ENCODE peak calls at places on chromosomes 6 and 20, in six cellular contexts. One of them, this sample, is unnamed.

GRCh38 chr6:22756365-22756764 is 187.0 kb downstream of the HDGFL1 start:
- DNase-seq in neural progenitor cell: no peak
- DNase-seq in IMR-90: peak; percentile 77
- DNase-seq in GM23248: peak; percentile 19
- DNase-seq in MM.1S: no peak
- DNase-seq in PC-9: no peak
- DNase-seq in this sample: no peak

GRCh38 chr20:50588034-50588736 is 78.0 kb downstream of the PTPN1 start:
- DNase-seq in neural progenitor cell: peak; percentile 77
- DNase-seq in IMR-90: peak; percentile 58
- DNase-seq in GM23248: peak; percentile 76
- DNase-seq in MM.1S: peak; percentile 40
- DNase-seq in PC-9: peak; percentile 78
- DNase-seq in this sample: peak; percentile 74

GRCh38 chr6:69233195-69233524 is 563.6 kb downstream of the LMBRD1 start:
- DNase-seq in neural progenitor cell: peak; percentile 42
- DNase-seq in IMR-90: no peak
- DNase-seq in GM23248: no peak
- DNase-seq in MM.1S: no peak
- DNase-seq in PC-9: no peak
- DNase-seq in this sample: no peak

GRCh38 chr6:9523462-9523861 is 891.4 kb downstream of the TFAP2A start:
- DNase-seq in neural progenitor cell: no peak
- DNase-seq in IMR-90: peak; percentile 96
- DNase-seq in GM23248: peak; percentile 94
- DNase-seq in MM.1S: no peak
- DNase-seq in PC-9: no peak
- DNase-seq in this sample: no peak

GRCh38 chr20:43755851-43756250 is 29.0 kb upstream of the GTSF1L start:
- DNase-seq in neural progenitor cell: no peak
- DNase-seq in IMR-90: peak; percentile 74
- DNase-seq in GM23248: peak; percentile 83
- DNase-seq in MM.1S: no peak
- DNase-seq in PC-9: no peak
- DNase-seq in this sample: no peak

GRCh38 chr6:19399406-19399805 is 437.8 kb upstream of the ID4 start:
- DNase-seq in neural progenitor cell: no peak
- DNase-seq in IMR-90: peak; percentile 22
- DNase-seq in GM23248: peak; percentile 57
- DNase-seq in MM.1S: no peak
- DNase-seq in PC-9: no peak
- DNase-seq in this sample: no peak

GRCh38 chr6:36130672-36131516 is 581 bp downstream of the MAPK13 start:
- DNase-seq in neural progenitor cell: peak; percentile 45
- DNase-seq in IMR-90: no peak
- DNase-seq in GM23248: peak; percentile 39
- DNase-seq in MM.1S: peak; percentile 56
- DNase-seq in PC-9: peak; percentile 71
- DNase-seq in this sample: no peak

GRCh38 chr6:13526718-13527668 is 39.6 kb upstream of the GFOD1 start:
- DNase-seq in neural progenitor cell: no peak
- DNase-seq in IMR-90: no peak
- DNase-seq in GM23248: peak; percentile 16
- DNase-seq in MM.1S: peak; percentile 92
- DNase-seq in PC-9: no peak
- DNase-seq in this sample: peak; percentile 98

GRCh38 chr20:32945710-32946221 is 58.5 kb downstream of the SUN5 start:
- DNase-seq in neural progenitor cell: peak; percentile 61
- DNase-seq in IMR-90: peak; percentile 34
- DNase-seq in GM23248: peak; percentile 52
- DNase-seq in MM.1S: no peak
- DNase-seq in PC-9: no peak
- DNase-seq in this sample: peak; percentile 43

GRCh38 chr6:83633609-83634008 is 75.3 kb downstream of the SNAP91 start:
- DNase-seq in neural progenitor cell: no peak
- DNase-seq in IMR-90: no peak
- DNase-seq in GM23248: no peak
- DNase-seq in MM.1S: no peak
- DNase-seq in PC-9: no peak
- DNase-seq in this sample: no peak

GRCh38 chr20:64160536-64161495 is 3.4 kb upstream of the MYT1 start:
- DNase-seq in neural progenitor cell: peak; percentile 67
- DNase-seq in IMR-90: no peak
- DNase-seq in GM23248: no peak
- DNase-seq in MM.1S: no peak
- DNase-seq in PC-9: no peak
- DNase-seq in this sample: no peak

GRCh38 chr6:132731086-132731485 is 17.2 kb upstream of the VNN1 start:
- DNase-seq in neural progenitor cell: no peak
- DNase-seq in IMR-90: peak; percentile 55
- DNase-seq in GM23248: peak; percentile 40
- DNase-seq in MM.1S: no peak
- DNase-seq in PC-9: no peak
- DNase-seq in this sample: no peak

GRCh38 chr6:15952231-15953151 is 176.4 kb upstream of the MYLIP start:
- DNase-seq in neural progenitor cell: no peak
- DNase-seq in IMR-90: no peak
- DNase-seq in GM23248: peak; percentile 24
- DNase-seq in MM.1S: no peak
- DNase-seq in PC-9: no peak
- DNase-seq in this sample: no peak

GRCh38 chr6:32129297-32130088 is 595 bp downstream of the FKBPL start:
- DNase-seq in neural progenitor cell: peak; percentile 18
- DNase-seq in IMR-90: no peak
- DNase-seq in GM23248: peak; percentile 49
- DNase-seq in MM.1S: no peak
- DNase-seq in PC-9: no peak
- DNase-seq in this sample: no peak

GRCh38 chr6:148854086-148854485 is 107.3 kb downstream of the UST start:
- DNase-seq in neural progenitor cell: no peak
- DNase-seq in IMR-90: no peak
- DNase-seq in GM23248: no peak
- DNase-seq in MM.1S: no peak
- DNase-seq in PC-9: no peak
- DNase-seq in this sample: no peak

GRCh38 chr20:44955270-44955669 is 4.9 kb downstream of the TOMM34 start:
- DNase-seq in neural progenitor cell: no peak
- DNase-seq in IMR-90: no peak
- DNase-seq in GM23248: no peak
- DNase-seq in MM.1S: no peak
- DNase-seq in PC-9: no peak
- DNase-seq in this sample: no peak

GRCh38 chr6:22036267-22036666 is 260.6 kb downstream of the PRL start:
- DNase-seq in neural progenitor cell: peak; percentile 81
- DNase-seq in IMR-90: peak; percentile 35
- DNase-seq in GM23248: no peak
- DNase-seq in MM.1S: no peak
- DNase-seq in PC-9: peak; percentile 84
- DNase-seq in this sample: peak; percentile 45

GRCh38 chr6:135182993-135183531 is 2.0 kb downstream of the MYB start:
- DNase-seq in neural progenitor cell: peak; percentile 52
- DNase-seq in IMR-90: no peak
- DNase-seq in GM23248: peak; percentile 9
- DNase-seq in MM.1S: peak; percentile 95
- DNase-seq in PC-9: peak; percentile 63
- DNase-seq in this sample: peak; percentile 89

GRCh38 chr20:19628570-19629134 is 129.4 kb upstream of the RIN2 start:
- DNase-seq in neural progenitor cell: peak; percentile 67
- DNase-seq in IMR-90: peak; percentile 66
- DNase-seq in GM23248: peak; percentile 60
- DNase-seq in MM.1S: peak; percentile 72
- DNase-seq in PC-9: peak; percentile 61
- DNase-seq in this sample: peak; percentile 65

GRCh38 chr6:125843593-125843992 is 52.8 kb downstream of the NCOA7 start:
- DNase-seq in neural progenitor cell: no peak
- DNase-seq in IMR-90: no peak
- DNase-seq in GM23248: no peak
- DNase-seq in MM.1S: no peak
- DNase-seq in PC-9: no peak
- DNase-seq in this sample: peak; percentile 14

GRCh38 chr6:29813809-29814208 is 13.8 kb upstream of the HLA-G start:
- DNase-seq in neural progenitor cell: no peak
- DNase-seq in IMR-90: peak; percentile 8
- DNase-seq in GM23248: peak; percentile 39
- DNase-seq in MM.1S: no peak
- DNase-seq in PC-9: peak; percentile 72
- DNase-seq in this sample: no peak

GRCh38 chr6:152983637-152984386 is 971 bp upstream of the FBXO5 start:
- DNase-seq in neural progenitor cell: peak; percentile 47
- DNase-seq in IMR-90: peak; percentile 78
- DNase-seq in GM23248: peak; percentile 93
- DNase-seq in MM.1S: peak; percentile 92
- DNase-seq in PC-9: peak; percentile 60
- DNase-seq in this sample: peak; percentile 72

GRCh38 chr6:109236140-109237081 is 141.1 kb downstream of the CEP57L1 start:
- DNase-seq in neural progenitor cell: peak; percentile 91
- DNase-seq in IMR-90: no peak
- DNase-seq in GM23248: no peak
- DNase-seq in MM.1S: no peak
- DNase-seq in PC-9: no peak
- DNase-seq in this sample: peak; percentile 15

GRCh38 chr6:22558288-22558882 is 11.0 kb upstream of the HDGFL1 start:
- DNase-seq in neural progenitor cell: no peak
- DNase-seq in IMR-90: peak; percentile 21
- DNase-seq in GM23248: no peak
- DNase-seq in MM.1S: no peak
- DNase-seq in PC-9: no peak
- DNase-seq in this sample: no peak

GRCh38 chr6:105781248-105781647 is 304.9 kb upstream of the PRDM1 start:
- DNase-seq in neural progenitor cell: no peak
- DNase-seq in IMR-90: no peak
- DNase-seq in GM23248: no peak
- DNase-seq in MM.1S: no peak
- DNase-seq in PC-9: peak; percentile 25
- DNase-seq in this sample: no peak

GRCh38 chr20:15918631-15919030 is 654.6 kb downstream of the KIF16B start:
- DNase-seq in neural progenitor cell: no peak
- DNase-seq in IMR-90: no peak
- DNase-seq in GM23248: no peak
- DNase-seq in MM.1S: no peak
- DNase-seq in PC-9: no peak
- DNase-seq in this sample: no peak

GRCh38 chr20:62822788-62823651 is 6.2 kb downstream of the COL9A3 start:
- DNase-seq in neural progenitor cell: peak; percentile 68
- DNase-seq in IMR-90: peak; percentile 11
- DNase-seq in GM23248: peak; percentile 34
- DNase-seq in MM.1S: peak; percentile 69
- DNase-seq in PC-9: peak; percentile 80
- DNase-seq in this sample: peak; percentile 87

GRCh38 chr20:535958-536357 is 7.6 kb downstream of the CSNK2A1 start:
- DNase-seq in neural progenitor cell: no peak
- DNase-seq in IMR-90: no peak
- DNase-seq in GM23248: no peak
- DNase-seq in MM.1S: no peak
- DNase-seq in PC-9: peak; percentile 27
- DNase-seq in this sample: no peak

GRCh38 chr20:18737140-18737539 is 76.4 kb upstream of the SCP2D1 start:
- DNase-seq in neural progenitor cell: no peak
- DNase-seq in IMR-90: no peak
- DNase-seq in GM23248: no peak
- DNase-seq in MM.1S: no peak
- DNase-seq in PC-9: no peak
- DNase-seq in this sample: no peak

GRCh38 chr6:156814036-156814581 is 36.9 kb downstream of the ARID1B start:
- DNase-seq in neural progenitor cell: no peak
- DNase-seq in IMR-90: no peak
- DNase-seq in GM23248: no peak
- DNase-seq in MM.1S: no peak
- DNase-seq in PC-9: no peak
- DNase-seq in this sample: no peak
- H4K20me1 ChIP-seq in neural progenitor cell: peaks cover 97% of the 10 kb centered on the region
- H4K20me1 ChIP-seq in IMR-90: peaks cover 66% of the 10 kb centered on the region
- H4K20me1 ChIP-seq in GM23248: peaks cover 11% of the 10 kb centered on the region
- H4K20me1 ChIP-seq in MM.1S: no peaks in the 10 kb centered on the region
- H4K20me1 ChIP-seq in PC-9: peaks cover under 1% of the 10 kb centered on the region
- H4K20me1 ChIP-seq in this sample: peaks cover 14% of the 10 kb centered on the region

DNA sequence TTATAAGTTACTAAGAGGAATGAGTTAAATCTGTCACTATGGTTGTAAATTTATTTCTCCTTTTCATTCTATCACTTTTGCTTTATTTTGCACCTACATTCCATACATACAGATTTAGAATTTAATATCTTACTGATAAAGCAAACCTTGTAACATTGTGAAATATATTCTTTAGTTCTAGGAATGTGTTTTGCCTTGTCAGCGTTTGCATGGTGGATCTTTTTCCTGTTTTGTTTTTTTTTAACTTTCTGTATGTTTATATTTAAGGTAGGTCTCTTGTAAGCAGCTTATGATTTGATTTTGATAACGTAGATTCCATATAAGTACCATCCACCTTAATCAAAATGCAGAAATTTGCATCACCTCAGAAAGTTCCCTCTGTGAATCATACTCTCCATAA is 16.4 kb downstream of the RAB22A start:
- DNase-seq in neural progenitor cell: no peak
- DNase-seq in IMR-90: no peak
- DNase-seq in GM23248: no peak
- DNase-seq in MM.1S: no peak
- DNase-seq in PC-9: no peak
- DNase-seq in this sample: no peak
- H4K20me1 ChIP-seq in neural progenitor cell: peaks cover 14% of the 10 kb centered on the region
- H4K20me1 ChIP-seq in IMR-90: peaks cover 52% of the 10 kb centered on the region
- H4K20me1 ChIP-seq in GM23248: peaks cover 29% of the 10 kb centered on the region
- H4K20me1 ChIP-seq in MM.1S: peaks cover 5% of the 10 kb centered on the region
- H4K20me1 ChIP-seq in PC-9: peaks cover 75% of the 10 kb centered on the region
- H4K20me1 ChIP-seq in this sample: peaks cover 5% of the 10 kb centered on the region

DNA sequence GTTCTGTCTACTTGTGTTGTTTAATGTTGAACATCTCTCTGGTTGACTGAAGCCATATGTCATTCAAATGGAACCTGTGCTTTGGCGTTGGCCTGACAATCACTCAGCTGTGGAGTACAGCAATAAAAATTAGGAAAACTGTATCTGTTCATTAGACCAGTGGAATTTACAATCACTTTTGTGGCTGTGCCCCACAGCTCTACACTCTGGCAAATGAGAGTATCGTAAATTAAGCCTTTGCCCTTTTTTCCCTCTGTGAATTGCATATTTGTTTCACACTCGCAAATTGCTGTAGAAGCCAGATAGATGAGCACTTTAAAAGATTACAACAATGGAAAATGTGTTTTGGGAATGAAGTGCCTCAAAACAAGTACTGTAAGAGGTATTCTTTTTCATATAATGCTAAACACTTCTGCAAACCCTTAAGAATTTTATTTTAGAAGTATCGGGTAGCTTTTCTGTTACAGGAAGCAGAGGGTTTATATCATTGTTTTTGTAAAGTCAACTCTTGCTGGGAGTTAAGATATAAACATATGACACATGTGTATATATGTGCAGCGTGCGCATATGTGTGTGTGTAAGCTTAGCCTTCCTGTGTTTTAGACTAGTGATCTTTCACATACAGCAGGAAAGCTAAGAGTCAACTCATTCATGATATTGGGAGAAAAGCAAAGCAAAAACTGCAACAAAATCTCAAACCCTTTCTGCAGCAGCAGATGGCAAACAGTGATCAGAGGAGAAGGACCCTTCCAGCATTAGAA is 102.2 kb downstream of the ARID1B start:
- DNase-seq in neural progenitor cell: no peak
- DNase-seq in IMR-90: peak; percentile 89
- DNase-seq in GM23248: no peak
- DNase-seq in MM.1S: no peak
- DNase-seq in PC-9: no peak
- DNase-seq in this sample: no peak
- H4K20me1 ChIP-seq in neural progenitor cell: peaks cover 84% of the 10 kb centered on the region
- H4K20me1 ChIP-seq in IMR-90: peaks cover 70% of the 10 kb centered on the region
- H4K20me1 ChIP-seq in GM23248: peaks cover 10% of the 10 kb centered on the region
- H4K20me1 ChIP-seq in MM.1S: no peaks in the 10 kb centered on the region
- H4K20me1 ChIP-seq in PC-9: no peaks in the 10 kb centered on the region
- H4K20me1 ChIP-seq in this sample: peaks cover under 1% of the 10 kb centered on the region

GRCh38 chr6:3738381-3739131 is 13.0 kb downstream of the PXDC1 start:
- DNase-seq in neural progenitor cell: no peak
- DNase-seq in IMR-90: no peak
- DNase-seq in GM23248: peak; percentile 62
- DNase-seq in MM.1S: no peak
- DNase-seq in PC-9: no peak
- DNase-seq in this sample: no peak
- H4K20me1 ChIP-seq in neural progenitor cell: no peaks in the 10 kb centered on the region
- H4K20me1 ChIP-seq in IMR-90: peaks cover 100% of the 10 kb centered on the region
- H4K20me1 ChIP-seq in GM23248: peaks cover 40% of the 10 kb centered on the region
- H4K20me1 ChIP-seq in MM.1S: no peaks in the 10 kb centered on the region
- H4K20me1 ChIP-seq in PC-9: no peaks in the 10 kb centered on the region
- H4K20me1 ChIP-seq in this sample: no peaks in the 10 kb centered on the region